ENCODE peak calls at places on chromosomes 1 and 21, in seven cellular contexts. H is IMR-90, V is K562, K is GM23248, E is PC-3, M is HCT116, W is mesenchymal stem cell. S is an unnamed sample.

GRCh38 chr21:33013618-33014017 is 12.1 kb upstream of the OLIG2 start:
- DNase-seq in H (no peak), V (no peak), K (no peak), E (no peak), M (no peak), W (no peak), S (no peak)

GRCh38 chr1:202165267-202165941 is 5.0 kb upstream of the PTPN7 start:
- DNase-seq in H (no peak), V (peak), K (no peak), E (no peak), M (no peak), W (no peak), S (peak)

GRCh38 chr1:72115290-72115689 is 167.0 kb downstream of the NEGR1 start:
- DNase-seq in H (no peak), V (no peak), K (no peak), E (no peak), M (no peak), W (no peak), S (no peak)

GRCh38 chr1:93959413-93959812 is 50.2 kb upstream of the GCLM start:
- DNase-seq in H (no peak), V (no peak), K (no peak), E (no peak), M (no peak), W (no peak), S (no peak)

GRCh38 chr1:152630596-152630995 is 7.7 kb upstream of the LCE3A start:
- DNase-seq in H (no peak), V (no peak), K (no peak), E (peak), M (no peak), W (no peak), S (no peak)

GRCh38 chr1:205791568-205792180 is 16.4 kb upstream of the RAB29 start:
- DNase-seq in H (peak), V (peak), K (peak), E (peak), M (no peak), W (peak), S (peak)

GRCh38 chr1:211751438-211751837 is 76.0 kb upstream of the NEK2 start:
- DNase-seq in H (no peak), V (no peak), K (no peak), E (no peak), M (no peak), W (no peak), S (no peak)

GRCh38 chr1:206715552-206716518 is 31.1 kb downstream of the MAPKAPK2 start:
- DNase-seq in H (no peak), V (no peak), K (no peak), E (no peak), M (no peak), W (no peak), S (no peak)

GRCh38 chr1:3597599-3597964 is 13.7 kb downstream of the MEGF6 start:
- DNase-seq in H (no peak), V (no peak), K (no peak), E (no peak), M (no peak), W (no peak), S (peak)

GRCh38 chr1:2112280-2112701 is 62.1 kb downstream of the PRKCZ start:
- DNase-seq in H (no peak), V (no peak), K (no peak), E (no peak), M (no peak), W (no peak), S (no peak)

GRCh38 chr1:195580988-195581387 is 1027.3 kb downstream of the KCNT2 start:
- DNase-seq in H (peak), V (peak), K (peak), E (peak), M (no peak), W (no peak), S (no peak)

GRCh38 chr1:15994590-15995351 is 9.3 kb upstream of the SRARP start:
- DNase-seq in H (peak), V (peak), K (peak), E (peak), M (peak), W (peak), S (no peak)

GRCh38 chr1:167060141-167061072 is 29.8 kb downstream of the GPA33 start:
- DNase-seq in H (no peak), V (peak), K (peak), E (peak), M (no peak), W (peak), S (no peak)

GRCh38 chr21:25658427-25658980 is 19.4 kb downstream of the JAM2 start:
- DNase-seq in H (no peak), V (no peak), K (no peak), E (no peak), M (no peak), W (no peak), S (no peak)

GRCh38 chr1:65525297-65526048 is 105.0 kb downstream of the LEPR start:
- DNase-seq in H (no peak), V (peak), K (peak), E (no peak), M (no peak), W (peak), S (no peak)

GRCh38 chr1:179231923-179232322 is 2.4 kb upstream of the ABL2 start:
- DNase-seq in H (peak), V (peak), K (peak), E (peak), M (no peak), W (peak), S (no peak)

GRCh38 chr1:210883821-210884220 is 250.1 kb downstream of the KCNH1 start:
- DNase-seq in H (peak), V (no peak), K (peak), E (no peak), M (no peak), W (peak), S (no peak)

DNA sequence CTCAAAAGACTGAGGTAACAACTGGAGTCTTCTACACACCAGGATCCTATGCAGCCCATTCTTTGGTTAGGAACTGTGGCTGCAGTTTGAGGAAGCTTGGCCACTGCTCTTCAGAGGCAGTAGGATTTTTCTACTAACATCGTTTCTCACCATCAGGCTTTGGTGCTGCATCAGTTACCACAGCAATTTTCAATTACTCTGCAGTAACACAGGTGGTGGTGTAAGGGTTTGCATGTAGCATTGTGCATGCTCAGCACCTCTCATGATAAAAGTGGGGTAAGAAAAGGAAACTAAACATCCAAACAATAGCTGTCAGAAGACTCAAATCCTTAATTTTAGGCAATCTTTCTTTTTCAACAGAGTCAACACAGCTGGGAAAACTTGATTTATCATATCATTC is 481.4 kb downstream of the PTBP2 start:
- DNase-seq in H (no peak), V (no peak), K (no peak), E (no peak), M (no peak), W (no peak), S (no peak)
- H2AFZ ChIP-seq in H (no peak), V (no peak), K (no peak), E (no peak), M (no peak), W (no peak), S (no peak)

GRCh38 chr1:38133304-38133703 is 86.7 kb upstream of the POU3F1 start:
- DNase-seq in H (no peak), V (no peak), K (no peak), E (no peak), M (no peak), W (no peak), S (no peak)

GRCh38 chr1:38132681-38133080 is 86.1 kb upstream of the POU3F1 start:
- DNase-seq in H (no peak), V (no peak), K (no peak), E (no peak), M (no peak), W (no peak), S (no peak)

GRCh38 chr1:38133781-38134180 is 87.2 kb upstream of the POU3F1 start:
- DNase-seq in H (no peak), V (no peak), K (no peak), E (no peak), M (no peak), W (no peak), S (no peak)

GRCh38 chr1:38135621-38136414 is 89.2 kb upstream of the POU3F1 start:
- DNase-seq in H (no peak), V (no peak), K (peak), E (no peak), M (no peak), W (no peak), S (no peak)

GRCh38 chr1:38134294-38134755 is 87.7 kb upstream of the POU3F1 start:
- DNase-seq in H (no peak), V (no peak), K (peak), E (no peak), M (no peak), W (no peak), S (no peak)
- H2AFZ ChIP-seq in H (no peak), V (no peak), K (peak), E (no peak), M (no peak), W (no peak), S (no peak)

DNA sequence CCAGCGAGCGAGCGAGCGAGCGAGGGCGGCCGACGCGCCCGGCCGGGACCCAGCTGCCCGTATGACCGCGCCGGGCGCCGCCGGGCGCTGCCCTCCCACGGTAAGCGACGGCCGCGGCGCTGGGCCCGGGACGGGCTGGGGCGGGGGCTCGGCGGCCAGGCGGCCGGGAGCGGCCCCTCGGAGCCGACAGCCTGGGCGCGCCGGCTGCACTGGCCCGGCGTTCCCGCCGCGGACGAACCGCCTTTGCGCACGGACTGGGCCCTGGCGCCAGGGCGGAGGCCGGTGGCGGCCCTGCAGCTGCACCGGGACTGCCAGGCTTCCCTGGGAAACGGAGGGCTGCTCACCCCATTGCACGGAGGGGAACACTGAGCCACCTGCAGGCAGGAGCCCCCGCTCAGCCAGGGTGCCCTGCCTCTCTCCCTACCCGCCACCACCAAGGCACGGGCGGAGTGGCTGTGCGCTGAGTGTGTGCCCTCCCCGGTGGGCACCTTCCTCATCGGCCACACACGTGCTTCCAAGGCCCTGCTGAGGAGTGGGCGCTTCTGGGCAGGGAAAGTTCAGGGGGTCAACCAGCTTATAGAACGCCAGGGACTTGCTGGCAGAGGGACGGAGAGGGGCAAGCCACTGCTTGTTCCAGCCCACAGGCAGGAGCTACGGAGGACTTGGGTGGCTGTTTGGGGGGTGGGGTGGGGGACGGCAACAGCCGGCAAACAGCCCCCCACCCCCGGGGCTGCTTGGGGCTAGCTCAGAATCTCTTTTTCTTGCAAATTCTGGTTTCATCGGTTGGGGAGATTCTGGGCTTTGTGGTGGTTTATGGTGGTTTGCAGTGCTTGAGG is 532 bp downstream of the CSF1 start:
- DNase-seq in H (no peak), V (peak), K (peak), E (no peak), M (no peak), W (peak), S (peak)
- H2AFZ ChIP-seq in H (peak), V (peak), K (peak), E (peak), M (no peak), W (no peak), S (peak)

GRCh38 chr1:171150156-171150555 is 34.9 kb upstream of the FMO2 start:
- DNase-seq in H (no peak), V (no peak), K (no peak), E (no peak), M (no peak), W (no peak), S (no peak)
- H2AFZ ChIP-seq in H (no peak), V (no peak), K (no peak), E (no peak), M (no peak), W (no peak), S (no peak)

GRCh38 chr1:156054500-156055342 is at the start of gene LAMTOR2:
- DNase-seq in H (peak), V (peak), K (peak), E (peak), M (peak), W (peak), S (peak)

GRCh38 chr1:156056326-156056849 is 1.8 kb downstream of the LAMTOR2 start:
- DNase-seq in H (no peak), V (no peak), K (no peak), E (no peak), M (no peak), W (no peak), S (no peak)

GRCh38 chr1:156055649-156056048 is 1.1 kb downstream of the LAMTOR2 start:
- DNase-seq in H (no peak), V (no peak), K (peak), E (no peak), M (no peak), W (peak), S (no peak)

GRCh38 chr1:156053770-156054499 is at the start of gene UBQLN4:
- DNase-seq in H (peak), V (peak), K (peak), E (peak), M (peak), W (peak), S (peak)

DNA sequence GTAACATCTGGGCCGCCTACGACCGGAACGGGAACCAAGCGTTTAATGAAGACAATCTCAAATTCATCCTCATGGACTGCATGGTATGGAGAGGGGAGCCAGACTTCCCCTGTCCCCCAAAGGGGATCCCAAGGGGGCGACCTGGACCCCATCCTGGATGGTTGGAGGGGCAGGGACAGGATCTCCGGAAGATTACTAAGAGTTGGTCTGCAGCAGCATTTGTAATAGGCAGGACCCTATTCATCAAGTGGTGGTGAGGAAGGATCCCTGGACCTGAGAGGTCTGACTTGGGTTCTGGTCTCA is 712 bp downstream of the LAMTOR2 start:
- DNase-seq in H (no peak), V (no peak), K (no peak), E (no peak), M (no peak), W (no peak), S (no peak)
- H2AFZ ChIP-seq in H (peak), V (peak), K (peak), E (peak), M (no peak), W (peak), S (peak)

GRCh38 chr1:39671433-39671792 is 494 bp downstream of the NT5C1A start:
- DNase-seq in H (no peak), V (peak), K (peak), E (no peak), M (no peak), W (no peak), S (no peak)
- H2AFZ ChIP-seq in H (peak), V (no peak), K (peak), E (peak), M (no peak), W (no peak), S (no peak)

GRCh38 chr21:46055863-46056281 is 42.0 kb upstream of the COL6A2 start:
- DNase-seq in H (peak), V (no peak), K (peak), E (no peak), M (no peak), W (no peak), S (no peak)

GRCh38 chr21:46056450-46056903 is 41.4 kb upstream of the COL6A2 start:
- DNase-seq in H (peak), V (no peak), K (peak), E (no peak), M (no peak), W (peak), S (no peak)

GRCh38 chr21:46058339-46059145 is 39.4 kb upstream of the COL6A2 start:
- DNase-seq in H (no peak), V (no peak), K (no peak), E (no peak), M (no peak), W (no peak), S (no peak)

GRCh38 chr21:46057710-46058241 is 40.1 kb upstream of the COL6A2 start:
- DNase-seq in H (no peak), V (no peak), K (no peak), E (no peak), M (no peak), W (no peak), S (no peak)

DNA sequence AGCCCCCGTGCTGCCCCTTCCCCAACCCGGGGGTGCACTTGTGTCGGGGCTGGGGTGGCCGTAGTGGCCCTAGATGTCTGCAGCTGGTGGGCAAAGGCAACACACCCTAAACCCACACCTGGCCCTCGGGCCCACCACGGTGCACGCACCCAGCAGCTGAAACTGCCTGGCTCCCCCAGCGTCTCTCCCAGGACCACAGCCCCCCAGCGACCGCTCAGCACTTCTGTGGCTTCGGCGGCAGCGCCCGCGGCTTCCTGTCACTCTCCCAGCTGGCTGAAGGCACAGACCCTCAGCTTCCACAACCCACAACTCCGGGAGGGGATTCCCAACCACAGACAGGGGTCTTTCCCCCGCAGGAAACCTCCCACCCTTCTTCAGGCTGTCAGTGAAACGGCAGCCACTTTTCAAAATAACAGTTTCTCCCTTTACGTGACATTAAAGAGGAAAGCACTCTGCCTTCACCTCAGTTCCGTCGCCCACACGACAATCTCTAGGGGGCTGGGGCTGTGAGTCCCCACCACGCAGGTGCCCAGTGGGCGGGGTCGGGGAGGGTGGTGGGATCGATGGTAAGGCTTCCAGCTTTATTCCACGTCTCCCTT is 40.7 kb upstream of the COL6A2 start:
- DNase-seq in H (no peak), V (no peak), K (no peak), E (no peak), M (no peak), W (no peak), S (peak)
- H2AFZ ChIP-seq in H (peak), V (no peak), K (no peak), E (no peak), M (no peak), W (no peak), S (no peak)

GRCh38 chr1:100799548-100799947 is 80.0 kb downstream of the VCAM1 start:
- DNase-seq in H (no peak), V (no peak), K (no peak), E (peak), M (no peak), W (no peak), S (no peak)
- H2AFZ ChIP-seq in H (no peak), V (no peak), K (no peak), E (no peak), M (no peak), W (no peak), S (no peak)

GRCh38 chr1:115337633-115338456 is at the start of gene NGF:
- DNase-seq in H (peak), V (no peak), K (peak), E (peak), M (no peak), W (peak), S (no peak)
- H2AFZ ChIP-seq in H (peak), V (no peak), K (peak), E (peak), M (no peak), W (peak), S (no peak)

DNA sequence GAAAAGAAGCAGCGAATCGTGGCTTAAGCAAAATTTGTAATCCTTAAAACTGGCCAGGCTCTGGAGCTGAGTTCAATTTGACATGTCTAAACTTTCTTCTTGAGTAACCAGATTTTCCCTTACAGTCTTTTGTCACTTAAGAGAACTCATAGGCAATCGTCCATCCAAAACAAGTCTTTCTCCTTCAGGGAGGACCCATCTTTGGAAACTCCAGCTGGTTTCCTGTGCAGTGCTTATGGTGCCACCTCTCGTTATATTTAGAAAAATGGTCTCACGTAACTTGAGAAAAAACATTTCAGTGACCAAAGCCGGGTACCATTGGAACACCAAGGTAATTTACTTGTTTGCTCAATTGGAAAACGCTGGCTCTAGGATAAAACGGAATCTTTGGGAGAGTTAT is 1.9 kb upstream of the PTTG1IP start:
- DNase-seq in H (peak), V (no peak), K (peak), E (peak), M (no peak), W (no peak), S (no peak)
- H2AFZ ChIP-seq in H (peak), V (peak), K (peak), E (peak), M (no peak), W (no peak), S (peak)